ENCODE peak calls at places on chromosome 21, in eight cellular contexts. One of them, this sample, is unnamed.

GRCh38 chr21:44051462-44051941 is 39.4 kb downstream of the TRAPPC10 start:
- DNase-seq in HFF-Myc: no peak
- DNase-seq in K562: no peak
- DNase-seq in CD8-positive, alpha-beta T cell: no peak
- DNase-seq in heart left ventricle: peak
- DNase-seq in cardiac muscle cell: no peak
- DNase-seq in activated B cell treated with CpG ODN at 0.5 μM for 24 hours: no peak
- DNase-seq in left ventricle myocardium inferior: peak
- DNase-seq in this sample: no peak

GRCh38 chr21:33265664-33266049 is 510 bp upstream of the IL10RB start:
- DNase-seq in left ventricle myocardium inferior: peak
- DNase-seq in K562: peak
- DNase-seq in cardiac muscle cell: no peak
- DNase-seq in heart left ventricle: peak
- DNase-seq in HFF-Myc: no peak
- DNase-seq in CD8-positive, alpha-beta T cell: no peak
- DNase-seq in activated B cell treated with CpG ODN at 0.5 μM for 24 hours: peak
- DNase-seq in this sample: peak

GRCh38 chr21:26653431-26653830 is 80.3 kb upstream of the CYYR1 start:
- DNase-seq in left ventricle myocardium inferior: no peak
- DNase-seq in CD8-positive, alpha-beta T cell: no peak
- DNase-seq in HFF-Myc: no peak
- DNase-seq in K562: no peak
- DNase-seq in activated B cell treated with CpG ODN at 0.5 μM for 24 hours: no peak
- DNase-seq in heart left ventricle: no peak
- DNase-seq in cardiac muscle cell: no peak
- DNase-seq in this sample: no peak

GRCh38 chr21:34912022-34912933 is 136.8 kb downstream of the RUNX1 start:
- DNase-seq in activated B cell treated with CpG ODN at 0.5 μM for 24 hours: no peak
- DNase-seq in CD8-positive, alpha-beta T cell: no peak
- DNase-seq in HFF-Myc: no peak
- DNase-seq in K562: no peak
- DNase-seq in left ventricle myocardium inferior: no peak
- DNase-seq in heart left ventricle: no peak
- DNase-seq in cardiac muscle cell: no peak
- DNase-seq in this sample: no peak

GRCh38 chr21:20783611-20784010 is 214.6 kb upstream of the NCAM2 start:
- DNase-seq in HFF-Myc: no peak
- DNase-seq in left ventricle myocardium inferior: no peak
- DNase-seq in heart left ventricle: no peak
- DNase-seq in cardiac muscle cell: no peak
- DNase-seq in K562: no peak
- DNase-seq in activated B cell treated with CpG ODN at 0.5 μM for 24 hours: no peak
- DNase-seq in CD8-positive, alpha-beta T cell: no peak
- DNase-seq in this sample: no peak

GRCh38 chr21:34612557-34612956 is 2.4 kb downstream of the RCAN1 start:
- DNase-seq in CD8-positive, alpha-beta T cell: no peak
- DNase-seq in heart left ventricle: peak
- DNase-seq in K562: peak
- DNase-seq in cardiac muscle cell: no peak
- DNase-seq in activated B cell treated with CpG ODN at 0.5 μM for 24 hours: no peak
- DNase-seq in left ventricle myocardium inferior: no peak
- DNase-seq in HFF-Myc: no peak
- DNase-seq in this sample: no peak

GRCh38 chr21:26834181-26834945 is 10.8 kb downstream of the ADAMTS1 start:
- DNase-seq in cardiac muscle cell: no peak
- DNase-seq in K562: no peak
- DNase-seq in CD8-positive, alpha-beta T cell: no peak
- DNase-seq in heart left ventricle: no peak
- DNase-seq in HFF-Myc: no peak
- DNase-seq in activated B cell treated with CpG ODN at 0.5 μM for 24 hours: no peak
- DNase-seq in left ventricle myocardium inferior: no peak
- DNase-seq in this sample: no peak

GRCh38 chr21:39489380-39489924 is 37.7 kb downstream of the SH3BGR start:
- DNase-seq in K562: no peak
- DNase-seq in activated B cell treated with CpG ODN at 0.5 μM for 24 hours: no peak
- DNase-seq in HFF-Myc: no peak
- DNase-seq in CD8-positive, alpha-beta T cell: no peak
- DNase-seq in cardiac muscle cell: no peak
- DNase-seq in heart left ventricle: no peak
- DNase-seq in left ventricle myocardium inferior: no peak
- DNase-seq in this sample: no peak

GRCh38 chr21:14523234-14523633 is 22.9 kb downstream of the SAMSN1 start:
- DNase-seq in CD8-positive, alpha-beta T cell: no peak
- DNase-seq in K562: no peak
- DNase-seq in left ventricle myocardium inferior: no peak
- DNase-seq in cardiac muscle cell: no peak
- DNase-seq in HFF-Myc: no peak
- DNase-seq in activated B cell treated with CpG ODN at 0.5 μM for 24 hours: no peak
- DNase-seq in heart left ventricle: no peak
- DNase-seq in this sample: peak

GRCh38 chr21:31641416-31641922 is 18.0 kb upstream of the SOD1 start:
- DNase-seq in left ventricle myocardium inferior: no peak
- DNase-seq in CD8-positive, alpha-beta T cell: no peak
- DNase-seq in K562: no peak
- DNase-seq in HFF-Myc: no peak
- DNase-seq in activated B cell treated with CpG ODN at 0.5 μM for 24 hours: no peak
- DNase-seq in heart left ventricle: no peak
- DNase-seq in cardiac muscle cell: no peak
- DNase-seq in this sample: no peak

GRCh38 chr21:34598931-34599400 is 15.9 kb downstream of the RCAN1 start:
- DNase-seq in heart left ventricle: no peak
- DNase-seq in activated B cell treated with CpG ODN at 0.5 μM for 24 hours: no peak
- DNase-seq in K562: no peak
- DNase-seq in left ventricle myocardium inferior: no peak
- DNase-seq in CD8-positive, alpha-beta T cell: no peak
- DNase-seq in cardiac muscle cell: no peak
- DNase-seq in HFF-Myc: no peak
- DNase-seq in this sample: no peak

GRCh38 chr21:34807146-34807880 is 138.5 kb downstream of the CLIC6 start:
- DNase-seq in CD8-positive, alpha-beta T cell: peak
- DNase-seq in left ventricle myocardium inferior: no peak
- DNase-seq in activated B cell treated with CpG ODN at 0.5 μM for 24 hours: no peak
- DNase-seq in HFF-Myc: peak
- DNase-seq in heart left ventricle: no peak
- DNase-seq in K562: no peak
- DNase-seq in cardiac muscle cell: no peak
- DNase-seq in this sample: peak

GRCh38 chr21:32475162-32475812 is 62.8 kb downstream of the EVA1C start:
- DNase-seq in CD8-positive, alpha-beta T cell: no peak
- DNase-seq in heart left ventricle: no peak
- DNase-seq in activated B cell treated with CpG ODN at 0.5 μM for 24 hours: no peak
- DNase-seq in cardiac muscle cell: no peak
- DNase-seq in HFF-Myc: peak
- DNase-seq in left ventricle myocardium inferior: no peak
- DNase-seq in K562: no peak
- DNase-seq in this sample: no peak

GRCh38 chr21:33380483-33380998 is 22.7 kb upstream of the IFNGR2 start:
- DNase-seq in left ventricle myocardium inferior: peak
- DNase-seq in activated B cell treated with CpG ODN at 0.5 μM for 24 hours: peak
- DNase-seq in K562: peak
- DNase-seq in HFF-Myc: peak
- DNase-seq in heart left ventricle: peak
- DNase-seq in CD8-positive, alpha-beta T cell: peak
- DNase-seq in cardiac muscle cell: no peak
- DNase-seq in this sample: peak

GRCh38 chr21:31213787-31214186 is 130.3 kb downstream of the TIAM1 start:
- DNase-seq in heart left ventricle: no peak
- DNase-seq in cardiac muscle cell: no peak
- DNase-seq in CD8-positive, alpha-beta T cell: no peak
- DNase-seq in HFF-Myc: no peak
- DNase-seq in activated B cell treated with CpG ODN at 0.5 μM for 24 hours: no peak
- DNase-seq in K562: no peak
- DNase-seq in left ventricle myocardium inferior: no peak
- DNase-seq in this sample: no peak

GRCh38 chr21:14677023-14677422 is 130.9 kb upstream of the SAMSN1 start:
- DNase-seq in cardiac muscle cell: no peak
- DNase-seq in CD8-positive, alpha-beta T cell: no peak
- DNase-seq in activated B cell treated with CpG ODN at 0.5 μM for 24 hours: no peak
- DNase-seq in heart left ventricle: no peak
- DNase-seq in left ventricle myocardium inferior: no peak
- DNase-seq in K562: no peak
- DNase-seq in HFF-Myc: no peak
- DNase-seq in this sample: no peak

GRCh38 chr21:19501115-19501514 is 1097.5 kb upstream of the TMPRSS15 start:
- DNase-seq in CD8-positive, alpha-beta T cell: no peak
- DNase-seq in K562: no peak
- DNase-seq in activated B cell treated with CpG ODN at 0.5 μM for 24 hours: no peak
- DNase-seq in cardiac muscle cell: no peak
- DNase-seq in HFF-Myc: no peak
- DNase-seq in left ventricle myocardium inferior: no peak
- DNase-seq in heart left ventricle: no peak
- DNase-seq in this sample: no peak

GRCh38 chr21:26595971-26596370 is 22.9 kb upstream of the CYYR1 start:
- DNase-seq in cardiac muscle cell: no peak
- DNase-seq in left ventricle myocardium inferior: no peak
- DNase-seq in CD8-positive, alpha-beta T cell: no peak
- DNase-seq in K562: no peak
- DNase-seq in heart left ventricle: no peak
- DNase-seq in HFF-Myc: no peak
- DNase-seq in activated B cell treated with CpG ODN at 0.5 μM for 24 hours: no peak
- DNase-seq in this sample: no peak

GRCh38 chr21:43613755-43614638 is 45.3 kb downstream of the HSF2BP start:
- DNase-seq in left ventricle myocardium inferior: no peak
- DNase-seq in heart left ventricle: no peak
- DNase-seq in HFF-Myc: no peak
- DNase-seq in cardiac muscle cell: no peak
- DNase-seq in K562: peak
- DNase-seq in CD8-positive, alpha-beta T cell: no peak
- DNase-seq in activated B cell treated with CpG ODN at 0.5 μM for 24 hours: no peak
- DNase-seq in this sample: peak

GRCh38 chr21:35989185-35989735 is 71.1 kb downstream of the SETD4 start:
- DNase-seq in heart left ventricle: no peak
- DNase-seq in K562: no peak
- DNase-seq in CD8-positive, alpha-beta T cell: no peak
- DNase-seq in cardiac muscle cell: no peak
- DNase-seq in activated B cell treated with CpG ODN at 0.5 μM for 24 hours: no peak
- DNase-seq in left ventricle myocardium inferior: no peak
- DNase-seq in HFF-Myc: no peak
- DNase-seq in this sample: no peak

DNA sequence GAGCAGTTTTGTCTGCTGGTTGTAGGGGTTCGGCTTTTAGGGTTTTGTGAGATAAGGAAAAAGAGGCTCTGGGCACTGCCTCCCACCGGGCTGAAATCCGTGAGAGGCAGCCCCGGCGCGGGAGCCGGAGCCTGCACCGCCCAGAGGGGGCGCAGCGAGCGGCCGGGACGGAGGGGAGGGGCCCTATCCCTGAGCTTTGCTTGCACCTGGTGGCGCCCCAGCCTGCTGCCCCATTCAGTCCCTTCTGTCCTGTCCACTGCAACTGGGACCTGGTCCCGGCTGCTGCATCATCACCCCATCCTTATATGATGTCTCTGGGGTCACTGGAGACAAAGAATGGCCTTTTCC is 512 bp upstream of the KCNJ6 start:
- DNase-seq in activated B cell treated with CpG ODN at 0.5 μM for 24 hours: no peak
- DNase-seq in heart left ventricle: no peak
- DNase-seq in cardiac muscle cell: peak
- DNase-seq in HFF-Myc: no peak
- DNase-seq in K562: peak
- DNase-seq in left ventricle myocardium inferior: no peak
- DNase-seq in CD8-positive, alpha-beta T cell: no peak
- DNase-seq in this sample: no peak
- TF ChIP-seq CTCF in activated B cell treated with CpG ODN at 0.5 μM for 24 hours: no peak
- TF ChIP-seq CTCF in heart left ventricle: no peak
- TF ChIP-seq CTCF in cardiac muscle cell: no peak
- TF ChIP-seq CTCF in HFF-Myc: no peak
- TF ChIP-seq CTCF in K562: peak
- TF ChIP-seq CTCF in left ventricle myocardium inferior: no peak
- TF ChIP-seq CTCF in CD8-positive, alpha-beta T cell: no peak
- TF ChIP-seq CTCF in this sample: no peak

DNA sequence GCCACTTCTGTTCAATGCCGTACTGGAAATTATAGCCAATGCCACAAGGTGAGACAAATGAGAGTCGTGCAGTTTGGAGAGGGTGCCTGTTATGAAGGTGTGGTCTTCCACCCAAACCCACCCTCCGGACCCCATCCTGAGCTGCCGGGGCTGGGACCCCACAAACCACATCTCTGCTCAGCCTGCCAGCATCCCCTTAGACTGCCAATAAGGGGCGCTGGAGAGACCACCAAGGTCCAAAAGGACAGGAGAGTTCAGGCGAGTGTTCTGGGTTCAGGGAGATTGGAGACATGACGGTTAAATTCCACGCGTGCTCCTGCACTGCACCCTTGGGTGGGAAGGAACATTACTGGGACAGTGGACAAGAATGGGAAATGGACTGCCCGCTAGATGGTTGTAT is 48.7 kb upstream of the COL18A1 start:
- DNase-seq in activated B cell treated with CpG ODN at 0.5 μM for 24 hours: no peak
- DNase-seq in CD8-positive, alpha-beta T cell: no peak
- DNase-seq in K562: no peak
- DNase-seq in left ventricle myocardium inferior: no peak
- DNase-seq in cardiac muscle cell: no peak
- DNase-seq in heart left ventricle: no peak
- DNase-seq in HFF-Myc: no peak
- DNase-seq in this sample: no peak
- TF ChIP-seq CTCF in activated B cell treated with CpG ODN at 0.5 μM for 24 hours: no peak
- TF ChIP-seq CTCF in CD8-positive, alpha-beta T cell: no peak
- TF ChIP-seq CTCF in K562: peak
- TF ChIP-seq CTCF in left ventricle myocardium inferior: no peak
- TF ChIP-seq CTCF in cardiac muscle cell: no peak
- TF ChIP-seq CTCF in heart left ventricle: no peak
- TF ChIP-seq CTCF in HFF-Myc: peak
- TF ChIP-seq CTCF in this sample: no peak

DNA sequence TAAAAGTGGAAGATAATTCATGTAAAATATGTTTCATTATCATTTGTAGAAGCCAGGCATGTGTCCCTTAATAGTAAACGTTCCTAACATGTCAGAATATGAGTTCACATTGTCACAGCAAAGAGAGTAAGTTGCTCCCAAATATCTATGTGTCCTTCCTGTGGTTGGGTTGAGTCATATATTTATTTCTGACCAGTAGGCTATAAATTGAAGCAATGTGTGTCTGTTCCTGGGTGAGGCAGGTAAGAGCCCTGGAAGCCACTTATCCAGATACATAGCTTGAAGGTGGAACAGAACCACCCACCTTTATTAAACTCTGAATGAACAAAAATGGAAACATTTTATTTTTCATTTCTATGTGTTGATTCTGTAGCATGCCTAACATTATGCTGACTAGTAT is 2251.6 kb downstream of the NCAM2 start:
- DNase-seq in HFF-Myc: no peak
- DNase-seq in K562: no peak
- DNase-seq in left ventricle myocardium inferior: no peak
- DNase-seq in activated B cell treated with CpG ODN at 0.5 μM for 24 hours: no peak
- DNase-seq in heart left ventricle: no peak
- DNase-seq in CD8-positive, alpha-beta T cell: no peak
- DNase-seq in cardiac muscle cell: no peak
- DNase-seq in this sample: no peak
- TF ChIP-seq CTCF in HFF-Myc: no peak
- TF ChIP-seq CTCF in K562: no peak
- TF ChIP-seq CTCF in left ventricle myocardium inferior: no peak
- TF ChIP-seq CTCF in activated B cell treated with CpG ODN at 0.5 μM for 24 hours: no peak
- TF ChIP-seq CTCF in heart left ventricle: no peak
- TF ChIP-seq CTCF in CD8-positive, alpha-beta T cell: no peak
- TF ChIP-seq CTCF in cardiac muscle cell: no peak
- TF ChIP-seq CTCF in this sample: no peak

DNA sequence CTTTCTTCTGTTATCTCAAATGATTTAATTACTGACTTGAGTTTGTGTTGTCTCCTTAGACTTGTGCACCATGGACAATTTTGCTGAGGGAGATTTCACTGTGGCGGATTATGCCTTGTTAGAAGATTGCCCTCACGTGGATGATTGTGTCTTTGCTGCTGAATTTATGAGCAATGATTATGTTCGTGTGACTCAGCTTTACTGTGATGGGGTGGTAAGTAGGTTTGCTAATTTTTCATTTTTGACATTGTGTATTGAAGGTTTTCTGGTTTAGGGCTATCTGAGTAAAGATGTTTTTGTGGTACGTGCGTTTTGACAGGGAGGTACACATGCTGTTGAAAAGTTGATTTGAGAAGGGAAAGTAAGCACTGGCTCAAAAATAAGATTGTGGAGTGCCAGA is 14.1 kb downstream of the TTC3 start:
- DNase-seq in HFF-Myc: no peak
- DNase-seq in CD8-positive, alpha-beta T cell: no peak
- DNase-seq in activated B cell treated with CpG ODN at 0.5 μM for 24 hours: no peak
- DNase-seq in left ventricle myocardium inferior: no peak
- DNase-seq in cardiac muscle cell: peak
- DNase-seq in K562: peak
- DNase-seq in heart left ventricle: no peak
- DNase-seq in this sample: no peak
- TF ChIP-seq CTCF in HFF-Myc: peak
- TF ChIP-seq CTCF in CD8-positive, alpha-beta T cell: peak
- TF ChIP-seq CTCF in activated B cell treated with CpG ODN at 0.5 μM for 24 hours: no peak
- TF ChIP-seq CTCF in left ventricle myocardium inferior: peak
- TF ChIP-seq CTCF in cardiac muscle cell: peak
- TF ChIP-seq CTCF in K562: peak
- TF ChIP-seq CTCF in heart left ventricle: no peak
- TF ChIP-seq CTCF in this sample: no peak